ENCODE peak calls at places on chromosomes 11 and 22, in six cellular contexts. O, F, W, C, G and H are unnamed samples.

GRCh38 chr22:45930324-45930723 is 46.6 kb downstream of the WNT7B start:
- DNase-seq in O (no peak), F (no peak), W (no peak), C (no peak), G (no peak), H (no peak)

GRCh38 chr22:46025973-46026906 is 49.3 kb upstream of the WNT7B start:
- DNase-seq in O (peak; percentile 31), F (peak; percentile 41), W (peak; percentile 49), C (no peak), G (no peak), H (no peak)

GRCh38 chr11:64206457-64207246 is at the start of gene FERMT3:
- DNase-seq in O (no peak), F (no peak), W (peak; percentile 60), C (peak; percentile 61), G (no peak), H (no peak)

GRCh38 chr22:39519681-39520053 is 695 bp upstream of the ATF4 start:
- DNase-seq in O (no peak), F (no peak), W (peak; percentile 82), C (peak; percentile 77), G (peak; percentile 58), H (no peak)

GRCh38 chr11:108221981-108222685 is at the start of gene NPAT:
- DNase-seq in O (no peak), F (no peak), W (no peak), C (no peak), G (no peak), H (no peak)

GRCh38 chr11:18802381-18803257 is 11.0 kb upstream of the PTPN5 start:
- DNase-seq in O (no peak), F (peak; percentile 80), W (no peak), C (peak; percentile 49), G (peak; percentile 52), H (peak; percentile 51)

GRCh38 chr11:126341760-126342161 is 13.7 kb upstream of the ST3GAL4 start:
- DNase-seq in O (no peak), F (no peak), W (no peak), C (no peak), G (no peak), H (peak; percentile 78)

GRCh38 chr22:21047730-21048129 is 2.0 kb downstream of the LRRC74B start:
- DNase-seq in O (no peak), F (no peak), W (no peak), C (no peak), G (no peak), H (no peak)

GRCh38 chr22:44520695-44521094 is 22.7 kb upstream of the RTL6 start:
- DNase-seq in O (no peak), F (no peak), W (no peak), C (no peak), G (no peak), H (no peak)

GRCh38 chr11:8699903-8700302 is 17.3 kb downstream of the RPL27A start:
- DNase-seq in O (peak; percentile 23), F (peak; percentile 89), W (no peak), C (no peak), G (peak; percentile 84), H (no peak)

GRCh38 chr11:118609380-118610219 is 2.2 kb downstream of the PHLDB1 start:
- DNase-seq in O (peak; percentile 63), F (peak; percentile 73), W (peak; percentile 63), C (peak; percentile 38), G (no peak), H (no peak)

GRCh38 chr22:25658641-25659040 is 83.3 kb upstream of the MYO18B start:
- DNase-seq in O (no peak), F (no peak), W (no peak), C (no peak), G (no peak), H (no peak)

GRCh38 chr11:68312780-68313573 is 586 bp downstream of the LRP5 start:
- DNase-seq in O (no peak), F (peak; percentile 71), W (peak; percentile 76), C (no peak), G (no peak), H (no peak)

GRCh38 chr11:117828641-117829368 is 4.3 kb upstream of the FXYD2 start:
- DNase-seq in O (peak; percentile 60), F (peak; percentile 65), W (peak; percentile 60), C (peak; percentile 54), G (no peak), H (no peak)

GRCh38 chr11:3108183-3108721 is 51.0 kb upstream of the CARS1 start:
- DNase-seq in O (no peak), F (peak; percentile 38), W (no peak), C (no peak), G (no peak), H (no peak)

GRCh38 chr22:24148586-24148985 is 32.7 kb upstream of the SUSD2 start:
- DNase-seq in O (no peak), F (no peak), W (no peak), C (no peak), G (no peak), H (no peak)
- H3K4me1 ChIP-seq in O (peaks cover 31% of the 10 kb centered on the region), F (peaks cover 20% of the 10 kb centered on the region), W (peaks cover 24% of the 10 kb centered on the region), C (peaks cover 51% of the 10 kb centered on the region), G (peaks cover 56% of the 10 kb centered on the region), H (peaks cover 38% of the 10 kb centered on the region)

DNA sequence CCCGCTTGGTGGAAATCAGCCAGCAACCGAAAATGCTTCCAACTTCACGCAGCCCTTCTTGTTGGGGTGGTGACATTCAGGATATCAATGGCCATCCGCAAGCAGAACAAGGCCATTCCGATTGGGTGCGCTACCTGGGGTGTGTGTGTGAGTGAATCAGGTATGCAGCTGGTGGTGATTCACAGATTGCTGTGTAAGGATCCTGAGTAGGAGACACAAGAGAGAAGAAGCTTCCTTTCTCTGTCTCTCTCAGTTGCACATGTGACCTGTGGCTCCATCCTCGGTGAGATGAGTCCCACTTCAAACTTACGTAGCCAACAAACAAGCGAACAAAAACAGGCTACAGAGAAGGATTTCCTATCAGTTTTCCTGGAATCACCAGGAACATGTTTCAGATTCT is 9.6 kb upstream of the TMEM184B start:
- DNase-seq in O (no peak), F (no peak), W (no peak), C (no peak), G (no peak), H (peak; percentile 76)
- TF ChIP-seq CTCF in O (no peak), F (no peak), W (no peak), C (no peak), G (no peak), H (no peak)

GRCh38 chr22:35918466-35918865 is 110.2 kb downstream of the RBFOX2 start:
- DNase-seq in O (no peak), F (no peak), W (no peak), C (no peak), G (no peak), H (no peak)
- H3K4me1 ChIP-seq in O (peaks cover 39% of the 10 kb centered on the region), F (peaks cover 16% of the 10 kb centered on the region), W (peaks cover 18% of the 10 kb centered on the region), C (peaks cover 58% of the 10 kb centered on the region), G (peaks cover 58% of the 10 kb centered on the region), H (peaks cover 63% of the 10 kb centered on the region)

DNA sequence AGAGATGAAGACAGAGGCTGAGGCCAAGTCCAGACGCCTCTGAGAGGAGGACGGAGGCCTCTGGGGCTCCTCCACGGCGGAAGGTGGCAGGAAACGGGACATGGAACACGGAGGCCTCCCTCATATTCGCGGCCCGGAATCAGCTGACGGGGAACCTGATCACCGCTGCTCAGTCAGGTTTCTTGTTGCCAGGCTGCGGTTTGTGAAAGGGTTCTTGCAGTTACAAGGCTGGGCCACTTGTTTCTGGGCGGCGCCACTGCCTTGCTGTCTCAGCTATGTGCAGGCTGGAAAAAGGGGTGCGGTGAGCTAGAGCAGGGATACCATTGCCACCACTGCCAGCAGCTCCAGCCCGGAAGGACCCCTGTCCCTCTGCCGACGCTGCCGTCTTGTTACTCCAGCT is 10.0 kb upstream of the MMP1 start:
- DNase-seq in O (no peak), F (peak; percentile 93), W (peak; percentile 59), C (no peak), G (peak; percentile 37), H (peak; percentile 43)
- TF ChIP-seq CTCF in O (no peak), F (peak; percentile 78), W (peak; percentile 9), C (no peak), G (peak; percentile 65), H (peak; percentile 57)

GRCh38 chr11:61574611-61575010 is 6.3 kb downstream of the SYT7 start:
- DNase-seq in O (no peak), F (no peak), W (no peak), C (no peak), G (no peak), H (no peak)

GRCh38 chr11:61569701-61570100 is 11.2 kb downstream of the SYT7 start:
- DNase-seq in O (no peak), F (no peak), W (no peak), C (no peak), G (no peak), H (no peak)

GRCh38 chr11:61571337-61571736 is 9.5 kb downstream of the SYT7 start:
- DNase-seq in O (no peak), F (no peak), W (no peak), C (no peak), G (no peak), H (no peak)

GRCh38 chr11:61572913-61573312 is 8.0 kb downstream of the SYT7 start:
- DNase-seq in O (no peak), F (no peak), W (no peak), C (no peak), G (no peak), H (no peak)

DNA sequence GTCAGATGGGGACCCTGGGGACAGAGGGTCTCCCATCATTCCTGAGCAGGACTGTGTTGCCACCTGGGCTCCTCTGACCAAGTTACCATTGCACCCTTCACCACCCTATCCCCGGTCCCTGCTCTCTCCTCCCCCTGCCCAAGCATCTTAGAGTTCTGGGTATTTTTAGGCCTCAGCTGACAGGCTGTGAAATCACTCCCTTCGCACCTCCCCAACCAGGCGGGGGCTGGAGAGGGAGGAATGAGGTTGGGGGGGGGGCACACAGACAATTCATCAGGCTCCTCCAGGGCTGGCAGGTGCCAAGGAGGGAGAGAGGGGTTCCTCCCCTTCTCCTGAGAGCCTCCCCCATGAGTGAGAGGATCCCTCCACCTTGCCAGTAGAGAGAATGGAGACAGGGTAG is 9.0 kb downstream of the SYT7 start:
- DNase-seq in O (no peak), F (no peak), W (no peak), C (no peak), G (no peak), H (no peak)
- H3K4me1 ChIP-seq in O (peaks cover 1% of the 10 kb centered on the region), F (no peaks in the 10 kb centered on the region), W (no peaks in the 10 kb centered on the region), C (peaks cover 6% of the 10 kb centered on the region), G (peaks cover 13% of the 10 kb centered on the region), H (peaks cover 7% of the 10 kb centered on the region)

DNA sequence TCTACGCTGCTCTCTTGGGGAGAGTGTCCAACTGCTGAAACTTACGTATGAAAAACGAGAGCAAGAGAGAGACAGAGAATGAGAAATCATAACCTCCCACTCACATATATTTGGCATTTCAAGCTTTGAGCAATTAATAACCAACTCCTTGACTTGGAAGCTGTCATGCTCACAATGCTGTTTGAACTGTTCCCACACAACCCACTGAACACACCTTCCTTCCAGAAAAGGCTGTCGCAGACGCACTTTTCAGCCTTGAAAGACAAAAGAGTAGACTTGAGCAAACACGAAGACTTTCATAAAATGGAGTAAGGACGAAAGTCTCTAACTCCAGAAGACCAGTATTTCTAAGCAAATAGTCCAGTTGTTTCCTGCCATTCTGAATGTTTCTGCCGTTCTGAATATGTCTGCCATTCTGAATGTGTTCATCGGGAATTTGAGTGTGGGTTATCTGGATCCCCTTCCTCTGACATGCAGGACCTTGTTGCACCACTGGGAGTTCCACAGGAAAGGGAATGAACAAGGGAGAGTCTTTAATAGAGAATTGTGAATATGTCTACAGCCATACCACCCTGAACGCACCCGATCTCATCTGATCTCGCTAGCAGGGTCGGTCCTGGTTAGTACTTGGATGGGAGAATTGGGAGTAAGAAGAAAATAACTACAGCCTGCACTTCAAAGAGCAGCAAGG is 86.2 kb upstream of the BARX2 start:
- DNase-seq in O (no peak), F (no peak), W (no peak), C (no peak), G (no peak), H (no peak)
- TF ChIP-seq CTCF in O (no peak), F (peak; percentile 63), W (no peak), C (no peak), G (no peak), H (no peak)